ENCODE peak calls at places on chromosome 13, in seven cellular contexts. F, K, Y, X, J, I and P are unnamed samples.
A peak's percentile ranks its signal among the peaks of the same experiment; 100 is the strongest.

GRCh38 chr13:73228546-73228945 is 169.7 kb downstream of the KLF5 start:
- DNase-seq in F (no peak), K (no peak), Y (no peak), X (peak; percentile 42), J (no peak), I (no peak), P (no peak)

GRCh38 chr13:40651866-40652587 is 14.4 kb downstream of the FOXO1 start:
- DNase-seq in F (no peak), K (no peak), Y (no peak), X (no peak), J (no peak), I (no peak), P (no peak)

GRCh38 chr13:33509642-33510229 is 224.2 kb upstream of the STARD13 start:
- DNase-seq in F (no peak), K (no peak), Y (no peak), X (no peak), J (no peak), I (peak; percentile 46), P (no peak)

GRCh38 chr13:106506286-106506685 is 29.2 kb downstream of the EFNB2 start:
- DNase-seq in F (no peak), K (no peak), Y (no peak), X (no peak), J (no peak), I (no peak), P (no peak)

GRCh38 chr13:96542986-96543385 is 451.3 kb downstream of the OXGR1 start:
- DNase-seq in F (no peak), K (no peak), Y (no peak), X (no peak), J (no peak), I (no peak), P (no peak)

GRCh38 chr13:46614582-46614981 is 61.6 kb downstream of the LRCH1 start:
- DNase-seq in F (no peak), K (no peak), Y (no peak), X (no peak), J (no peak), I (no peak), P (no peak)

GRCh38 chr13:109665211-109665610 is 121.2 kb downstream of the IRS2 start:
- DNase-seq in F (no peak), K (no peak), Y (no peak), X (no peak), J (no peak), I (no peak), P (no peak)

GRCh38 chr13:100197591-100198365 is 108.9 kb downstream of the PCCA start:
- DNase-seq in F (no peak), K (no peak), Y (no peak), X (no peak), J (no peak), I (no peak), P (no peak)

GRCh38 chr13:74251778-74252519 is 117.7 kb upstream of the KLF12 start:
- DNase-seq in F (no peak), K (no peak), Y (no peak), X (peak; percentile 38), J (no peak), I (no peak), P (no peak)